ENCODE peak calls at places on chromosomes 12 and 14, in seven cellular contexts. B is AG08395; C is stimulated activated CD4-positive, alpha-beta T cell treated with anti-CD3 and anti-CD28 coated beads, Interleukin-2, amount 100 ng/mL, for 48 hours; R is activated CD8-positive, alpha-beta memory T cell treated with anti-CD3 and anti-CD28 coated beads for 1 hour; V is activated CD4-positive, alpha-beta T cell treated with anti-CD3 and anti-CD28 coated beads, Interleukin-2, amount 50 U/mL, for 24 hours; W is A549; Q is caudate nucleus. E is an unnamed sample.

GRCh38 chr14:72666610-72667009 is 227.3 kb downstream of the DPF3 start:
- DNase-seq in B (peak), C (no peak), R (no peak), V (no peak), W (peak), Q (no peak), E (no peak)

GRCh38 chr14:90060312-90060964 is 1.4 kb upstream of the KCNK13 start:
- DNase-seq in B (peak), C (peak), R (no peak), V (peak), W (peak), Q (peak), E (peak)

GRCh38 chr12:64077922-64078321 is 144.2 kb downstream of the KICS2 start:
- DNase-seq in B (no peak), C (no peak), R (no peak), V (no peak), W (peak), Q (no peak), E (no peak)

GRCh38 chr14:64673748-64674147 is 30.5 kb upstream of the PLEKHG3 start:
- DNase-seq in B (no peak), C (no peak), R (no peak), V (no peak), W (no peak), Q (no peak), E (peak)

GRCh38 chr12:77995436-77996167 is 164.9 kb downstream of the NAV3 start:
- DNase-seq in B (peak), C (no peak), R (no peak), V (no peak), W (peak), Q (no peak), E (no peak)

GRCh38 chr14:58107947-58108552 is 44.0 kb downstream of the ARMH4 start:
- DNase-seq in B (peak), C (peak), R (no peak), V (peak), W (peak), Q (no peak), E (peak)

GRCh38 chr12:64672925-64673409 is 62.7 kb downstream of the RASSF3 start:
- DNase-seq in B (no peak), C (no peak), R (no peak), V (no peak), W (no peak), Q (no peak), E (no peak)

GRCh38 chr14:92914087-92914656 is 8.8 kb upstream of the CHGA start:
- DNase-seq in B (peak), C (peak), R (no peak), V (no peak), W (no peak), Q (no peak), E (peak)

GRCh38 chr12:123388948-123389559 is 5.1 kb downstream of the KMT5A start:
- DNase-seq in B (no peak), C (no peak), R (no peak), V (no peak), W (no peak), Q (no peak), E (no peak)

GRCh38 chr12:116202433-116202832 is 75.1 kb downstream of the MED13L start:
- DNase-seq in B (no peak), C (no peak), R (no peak), V (no peak), W (no peak), Q (no peak), E (no peak)

GRCh38 chr12:16524378-16524777 is 81.6 kb downstream of the LMO3 start:
- DNase-seq in B (no peak), C (no peak), R (no peak), V (no peak), W (no peak), Q (no peak), E (no peak)

GRCh38 chr14:97687944-97688625 is 890.9 kb downstream of the VRK1 start:
- DNase-seq in B (peak), C (no peak), R (no peak), V (no peak), W (no peak), Q (no peak), E (no peak)

GRCh38 chr12:1552978-1553471 is 41.4 kb downstream of the FBXL14 start:
- DNase-seq in B (peak), C (no peak), R (no peak), V (no peak), W (no peak), Q (no peak), E (no peak)

GRCh38 chr14:105087963-105088811 is 23.0 kb upstream of the GPR132 start:
- DNase-seq in B (peak), C (no peak), R (no peak), V (no peak), W (peak), Q (no peak), E (no peak)

GRCh38 chr12:66688836-66689439 is 10.1 kb upstream of the GRIP1 start:
- DNase-seq in B (peak), C (no peak), R (no peak), V (no peak), W (peak), Q (no peak), E (no peak)

GRCh38 chr14:68943107-68943506 is 36.0 kb downstream of the ACTN1 start:
- DNase-seq in B (no peak), C (no peak), R (no peak), V (no peak), W (no peak), Q (no peak), E (no peak)

GRCh38 chr14:101476931-101477553 is 84.3 kb upstream of the DIO3 start:
- DNase-seq in B (no peak), C (no peak), R (no peak), V (no peak), W (peak), Q (no peak), E (peak)

GRCh38 chr12:41932470-41932991 is 212.1 kb downstream of the GXYLT1 start:
- DNase-seq in B (peak), C (no peak), R (no peak), V (no peak), W (no peak), Q (peak), E (no peak)

GRCh38 chr12:101939856-101940265 is 62.5 kb downstream of the DRAM1 start:
- DNase-seq in B (peak), C (peak), R (peak), V (peak), W (peak), Q (no peak), E (peak)

GRCh38 chr14:32331227-32331597 is 2.1 kb downstream of the AKAP6 start:
- DNase-seq in B (no peak), C (no peak), R (no peak), V (no peak), W (no peak), Q (no peak), E (no peak)

GRCh38 chr14:104001003-104001402 is 58.7 kb upstream of the RD3L start:
- DNase-seq in B (no peak), C (no peak), R (no peak), V (no peak), W (no peak), Q (no peak), E (no peak)